ENCODE peak calls at places on chromosomes 12 and 14, in ten cellular contexts. One of them, this sample, is unnamed.

GRCh38 chr14:69699743-69700309 is 67.1 kb upstream of the SRSF5 start:
- DNase-seq in left cardiac atrium: no peak
- DNase-seq in GM04504: no peak
- DNase-seq in Ammon's horn: no peak
- DNase-seq in erythroblast: no peak
- DNase-seq in renal cortical epithelial cell: no peak
- DNase-seq in activated CD4-positive, alpha-beta T cell treated with anti-CD3 and anti-CD28 coated beads, Interleukin-2, amount 50 U/mL, for 48 hours: no peak
- DNase-seq in stimulated activated CD4-positive, alpha-beta T cell treated with anti-CD3 and anti-CD28 coated beads, Interleukin-15, amount 100 ng/mL, for 1 hour: no peak
- DNase-seq in RWPE1: no peak
- DNase-seq in iPS DF 6.9: no peak
- DNase-seq in this sample: no peak

GRCh38 chr12:80186727-80187217 is 87.4 kb downstream of the OTOGL start:
- DNase-seq in activated CD4-positive, alpha-beta T cell treated with anti-CD3 and anti-CD28 coated beads, Interleukin-2, amount 50 U/mL, for 48 hours: peak; percentile 14
- DNase-seq in erythroblast: peak; percentile 52
- DNase-seq in stimulated activated CD4-positive, alpha-beta T cell treated with anti-CD3 and anti-CD28 coated beads, Interleukin-15, amount 100 ng/mL, for 1 hour: no peak
- DNase-seq in renal cortical epithelial cell: peak; percentile 91
- DNase-seq in left cardiac atrium: peak; percentile 32
- DNase-seq in iPS DF 6.9: peak; percentile 52
- DNase-seq in RWPE1: peak; percentile 76
- DNase-seq in GM04504: peak; percentile 84
- DNase-seq in Ammon's horn: peak; percentile 77
- DNase-seq in this sample: peak; percentile 94

GRCh38 chr12:131242741-131243496 is 289.2 kb downstream of the ADGRD1 start:
- DNase-seq in GM04504: no peak
- DNase-seq in left cardiac atrium: no peak
- DNase-seq in RWPE1: peak; percentile 26
- DNase-seq in erythroblast: peak; percentile 44
- DNase-seq in iPS DF 6.9: peak; percentile 48
- DNase-seq in renal cortical epithelial cell: no peak
- DNase-seq in Ammon's horn: no peak
- DNase-seq in stimulated activated CD4-positive, alpha-beta T cell treated with anti-CD3 and anti-CD28 coated beads, Interleukin-15, amount 100 ng/mL, for 1 hour: no peak
- DNase-seq in activated CD4-positive, alpha-beta T cell treated with anti-CD3 and anti-CD28 coated beads, Interleukin-2, amount 50 U/mL, for 48 hours: peak; percentile 31
- DNase-seq in this sample: peak; percentile 10

GRCh38 chr12:113347892-113348291 is 10.5 kb upstream of the PLBD2 start:
- DNase-seq in GM04504: no peak
- DNase-seq in Ammon's horn: no peak
- DNase-seq in left cardiac atrium: no peak
- DNase-seq in activated CD4-positive, alpha-beta T cell treated with anti-CD3 and anti-CD28 coated beads, Interleukin-2, amount 50 U/mL, for 48 hours: no peak
- DNase-seq in RWPE1: no peak
- DNase-seq in erythroblast: peak; percentile 31
- DNase-seq in renal cortical epithelial cell: no peak
- DNase-seq in iPS DF 6.9: no peak
- DNase-seq in stimulated activated CD4-positive, alpha-beta T cell treated with anti-CD3 and anti-CD28 coated beads, Interleukin-15, amount 100 ng/mL, for 1 hour: no peak
- DNase-seq in this sample: no peak

GRCh38 chr12:57456145-57456700 is 1.1 kb downstream of the INHBE start:
- DNase-seq in Ammon's horn: no peak
- DNase-seq in stimulated activated CD4-positive, alpha-beta T cell treated with anti-CD3 and anti-CD28 coated beads, Interleukin-15, amount 100 ng/mL, for 1 hour: no peak
- DNase-seq in RWPE1: no peak
- DNase-seq in left cardiac atrium: no peak
- DNase-seq in iPS DF 6.9: no peak
- DNase-seq in renal cortical epithelial cell: peak; percentile 41
- DNase-seq in erythroblast: peak; percentile 65
- DNase-seq in activated CD4-positive, alpha-beta T cell treated with anti-CD3 and anti-CD28 coated beads, Interleukin-2, amount 50 U/mL, for 48 hours: peak; percentile 59
- DNase-seq in GM04504: no peak
- DNase-seq in this sample: no peak

GRCh38 chr14:90644882-90645281 is 171.3 kb downstream of the TTC7B start:
- DNase-seq in RWPE1: no peak
- DNase-seq in renal cortical epithelial cell: peak; percentile 84
- DNase-seq in iPS DF 6.9: no peak
- DNase-seq in stimulated activated CD4-positive, alpha-beta T cell treated with anti-CD3 and anti-CD28 coated beads, Interleukin-15, amount 100 ng/mL, for 1 hour: no peak
- DNase-seq in Ammon's horn: peak; percentile 62
- DNase-seq in GM04504: peak; percentile 60
- DNase-seq in left cardiac atrium: no peak
- DNase-seq in erythroblast: no peak
- DNase-seq in activated CD4-positive, alpha-beta T cell treated with anti-CD3 and anti-CD28 coated beads, Interleukin-2, amount 50 U/mL, for 48 hours: no peak
- DNase-seq in this sample: peak; percentile 73

GRCh38 chr12:77152623-77153193 is 87.3 kb upstream of the E2F7 start:
- DNase-seq in GM04504: peak; percentile 37
- DNase-seq in renal cortical epithelial cell: peak; percentile 39
- DNase-seq in RWPE1: peak; percentile 10
- DNase-seq in iPS DF 6.9: peak; percentile 5
- DNase-seq in stimulated activated CD4-positive, alpha-beta T cell treated with anti-CD3 and anti-CD28 coated beads, Interleukin-15, amount 100 ng/mL, for 1 hour: no peak
- DNase-seq in left cardiac atrium: no peak
- DNase-seq in activated CD4-positive, alpha-beta T cell treated with anti-CD3 and anti-CD28 coated beads, Interleukin-2, amount 50 U/mL, for 48 hours: no peak
- DNase-seq in erythroblast: no peak
- DNase-seq in Ammon's horn: peak; percentile 59
- DNase-seq in this sample: peak; percentile 53

GRCh38 chr14:83777516-83777915 is 1752.4 kb upstream of the FLRT2 start:
- DNase-seq in iPS DF 6.9: no peak
- DNase-seq in GM04504: no peak
- DNase-seq in renal cortical epithelial cell: no peak
- DNase-seq in RWPE1: no peak
- DNase-seq in stimulated activated CD4-positive, alpha-beta T cell treated with anti-CD3 and anti-CD28 coated beads, Interleukin-15, amount 100 ng/mL, for 1 hour: no peak
- DNase-seq in Ammon's horn: no peak
- DNase-seq in erythroblast: no peak
- DNase-seq in left cardiac atrium: no peak
- DNase-seq in activated CD4-positive, alpha-beta T cell treated with anti-CD3 and anti-CD28 coated beads, Interleukin-2, amount 50 U/mL, for 48 hours: no peak
- DNase-seq in this sample: no peak

GRCh38 chr14:71271166-71271945 is 364.1 kb downstream of the PCNX1 start:
- DNase-seq in renal cortical epithelial cell: no peak
- DNase-seq in activated CD4-positive, alpha-beta T cell treated with anti-CD3 and anti-CD28 coated beads, Interleukin-2, amount 50 U/mL, for 48 hours: no peak
- DNase-seq in stimulated activated CD4-positive, alpha-beta T cell treated with anti-CD3 and anti-CD28 coated beads, Interleukin-15, amount 100 ng/mL, for 1 hour: no peak
- DNase-seq in left cardiac atrium: no peak
- DNase-seq in GM04504: no peak
- DNase-seq in erythroblast: no peak
- DNase-seq in RWPE1: no peak
- DNase-seq in iPS DF 6.9: no peak
- DNase-seq in Ammon's horn: no peak
- DNase-seq in this sample: no peak

GRCh38 chr12:43852744-43853143 is 16.9 kb downstream of the TMEM117 start:
- DNase-seq in Ammon's horn: no peak
- DNase-seq in iPS DF 6.9: no peak
- DNase-seq in stimulated activated CD4-positive, alpha-beta T cell treated with anti-CD3 and anti-CD28 coated beads, Interleukin-15, amount 100 ng/mL, for 1 hour: no peak
- DNase-seq in activated CD4-positive, alpha-beta T cell treated with anti-CD3 and anti-CD28 coated beads, Interleukin-2, amount 50 U/mL, for 48 hours: no peak
- DNase-seq in renal cortical epithelial cell: no peak
- DNase-seq in GM04504: no peak
- DNase-seq in erythroblast: no peak
- DNase-seq in RWPE1: no peak
- DNase-seq in left cardiac atrium: no peak
- DNase-seq in this sample: no peak

GRCh38 chr12:55072093-55072492 is 52.3 kb downstream of the NEUROD4 start:
- DNase-seq in Ammon's horn: peak; percentile 60
- DNase-seq in RWPE1: peak; percentile 9
- DNase-seq in stimulated activated CD4-positive, alpha-beta T cell treated with anti-CD3 and anti-CD28 coated beads, Interleukin-15, amount 100 ng/mL, for 1 hour: peak; percentile 65
- DNase-seq in iPS DF 6.9: peak; percentile 43
- DNase-seq in erythroblast: peak; percentile 66
- DNase-seq in renal cortical epithelial cell: no peak
- DNase-seq in activated CD4-positive, alpha-beta T cell treated with anti-CD3 and anti-CD28 coated beads, Interleukin-2, amount 50 U/mL, for 48 hours: peak; percentile 83
- DNase-seq in GM04504: no peak
- DNase-seq in left cardiac atrium: peak; percentile 39
- DNase-seq in this sample: peak; percentile 2

GRCh38 chr12:48067250-48067938 is 38.5 kb downstream of the SENP1 start:
- DNase-seq in iPS DF 6.9: no peak
- DNase-seq in renal cortical epithelial cell: no peak
- DNase-seq in stimulated activated CD4-positive, alpha-beta T cell treated with anti-CD3 and anti-CD28 coated beads, Interleukin-15, amount 100 ng/mL, for 1 hour: no peak
- DNase-seq in erythroblast: no peak
- DNase-seq in activated CD4-positive, alpha-beta T cell treated with anti-CD3 and anti-CD28 coated beads, Interleukin-2, amount 50 U/mL, for 48 hours: no peak
- DNase-seq in RWPE1: no peak
- DNase-seq in left cardiac atrium: no peak
- DNase-seq in GM04504: no peak
- DNase-seq in Ammon's horn: no peak
- DNase-seq in this sample: no peak

GRCh38 chr14:74595006-74595735 is 16.9 kb downstream of the LTBP2 start:
- DNase-seq in GM04504: peak; percentile 80
- DNase-seq in stimulated activated CD4-positive, alpha-beta T cell treated with anti-CD3 and anti-CD28 coated beads, Interleukin-15, amount 100 ng/mL, for 1 hour: no peak
- DNase-seq in Ammon's horn: no peak
- DNase-seq in activated CD4-positive, alpha-beta T cell treated with anti-CD3 and anti-CD28 coated beads, Interleukin-2, amount 50 U/mL, for 48 hours: no peak
- DNase-seq in erythroblast: no peak
- DNase-seq in RWPE1: no peak
- DNase-seq in left cardiac atrium: peak; percentile 85
- DNase-seq in renal cortical epithelial cell: no peak
- DNase-seq in iPS DF 6.9: no peak
- DNase-seq in this sample: peak; percentile 80

GRCh38 chr12:130606245-130606644 is 109.9 kb downstream of the RIMBP2 start:
- DNase-seq in GM04504: no peak
- DNase-seq in erythroblast: no peak
- DNase-seq in Ammon's horn: no peak
- DNase-seq in left cardiac atrium: no peak
- DNase-seq in activated CD4-positive, alpha-beta T cell treated with anti-CD3 and anti-CD28 coated beads, Interleukin-2, amount 50 U/mL, for 48 hours: no peak
- DNase-seq in RWPE1: no peak
- DNase-seq in stimulated activated CD4-positive, alpha-beta T cell treated with anti-CD3 and anti-CD28 coated beads, Interleukin-15, amount 100 ng/mL, for 1 hour: no peak
- DNase-seq in renal cortical epithelial cell: no peak
- DNase-seq in iPS DF 6.9: no peak
- DNase-seq in this sample: no peak

GRCh38 chr14:61561657-61562276 is 133.5 kb upstream of the HIF1A start:
- DNase-seq in RWPE1: peak; percentile 84
- DNase-seq in GM04504: peak; percentile 97
- DNase-seq in erythroblast: no peak
- DNase-seq in stimulated activated CD4-positive, alpha-beta T cell treated with anti-CD3 and anti-CD28 coated beads, Interleukin-15, amount 100 ng/mL, for 1 hour: no peak
- DNase-seq in Ammon's horn: no peak
- DNase-seq in activated CD4-positive, alpha-beta T cell treated with anti-CD3 and anti-CD28 coated beads, Interleukin-2, amount 50 U/mL, for 48 hours: no peak
- DNase-seq in renal cortical epithelial cell: peak; percentile 100
- DNase-seq in left cardiac atrium: peak; percentile 86
- DNase-seq in iPS DF 6.9: no peak
- DNase-seq in this sample: peak; percentile 78

GRCh38 chr14:92670177-92670576 is 78.2 kb downstream of the LGMN start:
- DNase-seq in erythroblast: peak; percentile 64
- DNase-seq in activated CD4-positive, alpha-beta T cell treated with anti-CD3 and anti-CD28 coated beads, Interleukin-2, amount 50 U/mL, for 48 hours: no peak
- DNase-seq in iPS DF 6.9: no peak
- DNase-seq in Ammon's horn: no peak
- DNase-seq in stimulated activated CD4-positive, alpha-beta T cell treated with anti-CD3 and anti-CD28 coated beads, Interleukin-15, amount 100 ng/mL, for 1 hour: no peak
- DNase-seq in GM04504: peak; percentile 92
- DNase-seq in left cardiac atrium: peak; percentile 10
- DNase-seq in RWPE1: no peak
- DNase-seq in renal cortical epithelial cell: no peak
- DNase-seq in this sample: peak; percentile 88

GRCh38 chr14:24921903-24922302 is 128.0 kb downstream of the STXBP6 start:
- DNase-seq in RWPE1: no peak
- DNase-seq in activated CD4-positive, alpha-beta T cell treated with anti-CD3 and anti-CD28 coated beads, Interleukin-2, amount 50 U/mL, for 48 hours: no peak
- DNase-seq in iPS DF 6.9: no peak
- DNase-seq in renal cortical epithelial cell: peak; percentile 44
- DNase-seq in erythroblast: no peak
- DNase-seq in stimulated activated CD4-positive, alpha-beta T cell treated with anti-CD3 and anti-CD28 coated beads, Interleukin-15, amount 100 ng/mL, for 1 hour: no peak
- DNase-seq in GM04504: no peak
- DNase-seq in left cardiac atrium: no peak
- DNase-seq in Ammon's horn: no peak
- DNase-seq in this sample: no peak

GRCh38 chr14:47208434-47208833 is 467.0 kb downstream of the MDGA2 start:
- DNase-seq in renal cortical epithelial cell: peak; percentile 17
- DNase-seq in iPS DF 6.9: no peak
- DNase-seq in GM04504: no peak
- DNase-seq in activated CD4-positive, alpha-beta T cell treated with anti-CD3 and anti-CD28 coated beads, Interleukin-2, amount 50 U/mL, for 48 hours: no peak
- DNase-seq in stimulated activated CD4-positive, alpha-beta T cell treated with anti-CD3 and anti-CD28 coated beads, Interleukin-15, amount 100 ng/mL, for 1 hour: no peak
- DNase-seq in Ammon's horn: no peak
- DNase-seq in RWPE1: no peak
- DNase-seq in erythroblast: no peak
- DNase-seq in left cardiac atrium: no peak
- DNase-seq in this sample: no peak

GRCh38 chr14:48052973-48053372 is 377.6 kb upstream of the MDGA2 start:
- DNase-seq in activated CD4-positive, alpha-beta T cell treated with anti-CD3 and anti-CD28 coated beads, Interleukin-2, amount 50 U/mL, for 48 hours: no peak
- DNase-seq in iPS DF 6.9: no peak
- DNase-seq in GM04504: no peak
- DNase-seq in Ammon's horn: no peak
- DNase-seq in left cardiac atrium: no peak
- DNase-seq in erythroblast: no peak
- DNase-seq in renal cortical epithelial cell: no peak
- DNase-seq in RWPE1: no peak
- DNase-seq in stimulated activated CD4-positive, alpha-beta T cell treated with anti-CD3 and anti-CD28 coated beads, Interleukin-15, amount 100 ng/mL, for 1 hour: no peak
- DNase-seq in this sample: no peak

GRCh38 chr12:120047072-120047471 is 58.0 kb downstream of the BICDL1 start:
- DNase-seq in RWPE1: no peak
- DNase-seq in stimulated activated CD4-positive, alpha-beta T cell treated with anti-CD3 and anti-CD28 coated beads, Interleukin-15, amount 100 ng/mL, for 1 hour: no peak
- DNase-seq in renal cortical epithelial cell: no peak
- DNase-seq in activated CD4-positive, alpha-beta T cell treated with anti-CD3 and anti-CD28 coated beads, Interleukin-2, amount 50 U/mL, for 48 hours: no peak
- DNase-seq in erythroblast: no peak
- DNase-seq in iPS DF 6.9: no peak
- DNase-seq in Ammon's horn: no peak
- DNase-seq in left cardiac atrium: no peak
- DNase-seq in GM04504: no peak
- DNase-seq in this sample: no peak

GRCh38 chr12:4210158-4210557 is 63.4 kb upstream of the CCND2 start:
- DNase-seq in Ammon's horn: no peak
- DNase-seq in GM04504: no peak
- DNase-seq in activated CD4-positive, alpha-beta T cell treated with anti-CD3 and anti-CD28 coated beads, Interleukin-2, amount 50 U/mL, for 48 hours: no peak
- DNase-seq in left cardiac atrium: no peak
- DNase-seq in RWPE1: no peak
- DNase-seq in renal cortical epithelial cell: no peak
- DNase-seq in erythroblast: no peak
- DNase-seq in iPS DF 6.9: no peak
- DNase-seq in stimulated activated CD4-positive, alpha-beta T cell treated with anti-CD3 and anti-CD28 coated beads, Interleukin-15, amount 100 ng/mL, for 1 hour: no peak
- DNase-seq in this sample: no peak

GRCh38 chr14:104698688-104699425 is 9.4 kb downstream of the INF2 start:
- DNase-seq in Ammon's horn: no peak
- DNase-seq in iPS DF 6.9: no peak
- DNase-seq in erythroblast: no peak
- DNase-seq in renal cortical epithelial cell: no peak
- DNase-seq in activated CD4-positive, alpha-beta T cell treated with anti-CD3 and anti-CD28 coated beads, Interleukin-2, amount 50 U/mL, for 48 hours: no peak
- DNase-seq in stimulated activated CD4-positive, alpha-beta T cell treated with anti-CD3 and anti-CD28 coated beads, Interleukin-15, amount 100 ng/mL, for 1 hour: no peak
- DNase-seq in GM04504: no peak
- DNase-seq in RWPE1: no peak
- DNase-seq in left cardiac atrium: peak; percentile 84
- DNase-seq in this sample: no peak

GRCh38 chr12:89951050-89951693 is 242.5 kb upstream of the ATP2B1 start:
- DNase-seq in Ammon's horn: no peak
- DNase-seq in erythroblast: peak; percentile 51
- DNase-seq in RWPE1: peak; percentile 44
- DNase-seq in activated CD4-positive, alpha-beta T cell treated with anti-CD3 and anti-CD28 coated beads, Interleukin-2, amount 50 U/mL, for 48 hours: no peak
- DNase-seq in left cardiac atrium: no peak
- DNase-seq in iPS DF 6.9: no peak
- DNase-seq in renal cortical epithelial cell: peak; percentile 82
- DNase-seq in stimulated activated CD4-positive, alpha-beta T cell treated with anti-CD3 and anti-CD28 coated beads, Interleukin-15, amount 100 ng/mL, for 1 hour: no peak
- DNase-seq in GM04504: no peak
- DNase-seq in this sample: no peak

GRCh38 chr12:29782285-29782820 is 1.4 kb downstream of the TMTC1 start:
- DNase-seq in iPS DF 6.9: no peak
- DNase-seq in activated CD4-positive, alpha-beta T cell treated with anti-CD3 and anti-CD28 coated beads, Interleukin-2, amount 50 U/mL, for 48 hours: peak; percentile 9
- DNase-seq in RWPE1: peak; percentile 4
- DNase-seq in erythroblast: no peak
- DNase-seq in GM04504: peak; percentile 21
- DNase-seq in stimulated activated CD4-positive, alpha-beta T cell treated with anti-CD3 and anti-CD28 coated beads, Interleukin-15, amount 100 ng/mL, for 1 hour: no peak
- DNase-seq in Ammon's horn: no peak
- DNase-seq in left cardiac atrium: no peak
- DNase-seq in renal cortical epithelial cell: peak; percentile 18
- DNase-seq in this sample: peak; percentile 79

GRCh38 chr14:69685217-69685616 is 73.8 kb downstream of the SUSD6 start:
- DNase-seq in iPS DF 6.9: no peak
- DNase-seq in renal cortical epithelial cell: peak; percentile 92
- DNase-seq in GM04504: no peak
- DNase-seq in stimulated activated CD4-positive, alpha-beta T cell treated with anti-CD3 and anti-CD28 coated beads, Interleukin-15, amount 100 ng/mL, for 1 hour: no peak
- DNase-seq in Ammon's horn: no peak
- DNase-seq in activated CD4-positive, alpha-beta T cell treated with anti-CD3 and anti-CD28 coated beads, Interleukin-2, amount 50 U/mL, for 48 hours: peak; percentile 77
- DNase-seq in left cardiac atrium: no peak
- DNase-seq in erythroblast: no peak
- DNase-seq in RWPE1: peak; percentile 89
- DNase-seq in this sample: no peak

GRCh38 chr12:133038310-133038709 is 1.0 kb downstream of the ZNF84 start:
- DNase-seq in stimulated activated CD4-positive, alpha-beta T cell treated with anti-CD3 and anti-CD28 coated beads, Interleukin-15, amount 100 ng/mL, for 1 hour: no peak
- DNase-seq in activated CD4-positive, alpha-beta T cell treated with anti-CD3 and anti-CD28 coated beads, Interleukin-2, amount 50 U/mL, for 48 hours: no peak
- DNase-seq in left cardiac atrium: no peak
- DNase-seq in RWPE1: no peak
- DNase-seq in renal cortical epithelial cell: no peak
- DNase-seq in iPS DF 6.9: no peak
- DNase-seq in erythroblast: peak; percentile 42
- DNase-seq in GM04504: no peak
- DNase-seq in Ammon's horn: no peak
- DNase-seq in this sample: no peak

GRCh38 chr14:39384177-39384576 is 48.1 kb downstream of the FBXO33 start:
- DNase-seq in iPS DF 6.9: no peak
- DNase-seq in left cardiac atrium: no peak
- DNase-seq in renal cortical epithelial cell: no peak
- DNase-seq in stimulated activated CD4-positive, alpha-beta T cell treated with anti-CD3 and anti-CD28 coated beads, Interleukin-15, amount 100 ng/mL, for 1 hour: no peak
- DNase-seq in Ammon's horn: no peak
- DNase-seq in GM04504: no peak
- DNase-seq in erythroblast: no peak
- DNase-seq in RWPE1: no peak
- DNase-seq in activated CD4-positive, alpha-beta T cell treated with anti-CD3 and anti-CD28 coated beads, Interleukin-2, amount 50 U/mL, for 48 hours: no peak
- DNase-seq in this sample: no peak

GRCh38 chr12:82818276-82819035 is 131.8 kb downstream of the TMTC2 start:
- DNase-seq in Ammon's horn: no peak
- DNase-seq in stimulated activated CD4-positive, alpha-beta T cell treated with anti-CD3 and anti-CD28 coated beads, Interleukin-15, amount 100 ng/mL, for 1 hour: no peak
- DNase-seq in erythroblast: no peak
- DNase-seq in left cardiac atrium: no peak
- DNase-seq in activated CD4-positive, alpha-beta T cell treated with anti-CD3 and anti-CD28 coated beads, Interleukin-2, amount 50 U/mL, for 48 hours: no peak
- DNase-seq in RWPE1: no peak
- DNase-seq in GM04504: no peak
- DNase-seq in iPS DF 6.9: no peak
- DNase-seq in renal cortical epithelial cell: peak; percentile 64
- DNase-seq in this sample: no peak